ENCODE peak calls at places on chromosomes 3 and 15, in four cellular contexts. I is HCT116, M is K562, F is H1. O is an unnamed sample.

GRCh38 chr15:74200394-74200793 is 2.2 kb downstream of the STRA6 start:
- DNase-seq in I (peak; percentile 43), M (no peak), F (no peak), O (no peak)

GRCh38 chr3:123155471-123156011 is 46.2 kb upstream of the SEC22A start:
- DNase-seq in I (no peak), M (no peak), F (no peak), O (no peak)

GRCh38 chr3:171138027-171138426 is 111.5 kb upstream of the SLC2A2 start:
- DNase-seq in I (no peak), M (no peak), F (no peak), O (no peak)

GRCh38 chr3:88141458-88142083 is 8.2 kb upstream of the C3orf38 start:
- DNase-seq in I (no peak), M (no peak), F (no peak), O (no peak)

GRCh38 chr3:40951636-40952035 is 247.7 kb upstream of the CTNNB1 start:
- DNase-seq in I (no peak), M (no peak), F (no peak), O (no peak)

GRCh38 chr15:60004846-60005351 is 788 bp downstream of the FOXB1 start:
- DNase-seq in I (no peak), M (no peak), F (no peak), O (no peak)

GRCh38 chr3:139286241-139286640 is 57.6 kb upstream of the MRPS22 start:
- DNase-seq in I (no peak), M (no peak), F (no peak), O (no peak)

GRCh38 chr3:128185630-128186447 is 32.6 kb downstream of the EEFSEC start:
- DNase-seq in I (no peak), M (no peak), F (no peak), O (no peak)

GRCh38 chr15:97585408-97585807 is 375.1 kb upstream of the ARRDC4 start:
- DNase-seq in I (no peak), M (no peak), F (no peak), O (no peak)

GRCh38 chr3:166829896-166830295 is 550.2 kb downstream of the ZBBX start:
- DNase-seq in I (no peak), M (no peak), F (no peak), O (peak; percentile 94)

GRCh38 chr3:168620854-168621253 is 525.1 kb upstream of the GOLIM4 start:
- DNase-seq in I (peak; percentile 27), M (no peak), F (peak; percentile 73), O (peak; percentile 41)

GRCh38 chr3:12192173-12192572 is 33.5 kb upstream of the TIMP4 start:
- DNase-seq in I (no peak), M (no peak), F (no peak), O (no peak)

GRCh38 chr3:127420825-127421224 is 133.0 kb upstream of the PRR20G start:
- DNase-seq in I (no peak), M (no peak), F (peak; percentile 46), O (no peak)

GRCh38 chr3:185188816-185189215 is 36.0 kb upstream of the C3orf70 start:
- DNase-seq in I (no peak), M (no peak), F (no peak), O (no peak)

GRCh38 chr15:79938143-79938542 is 32.9 kb downstream of the BCL2A1 start:
- DNase-seq in I (no peak), M (no peak), F (no peak), O (no peak)

GRCh38 chr15:84988909-84989644 is 7.4 kb downstream of the PDE8A start:
- DNase-seq in I (no peak), M (no peak), F (peak; percentile 23), O (no peak)

GRCh38 chr15:46416544-46416943 is 781.7 kb downstream of the SQOR start:
- DNase-seq in I (no peak), M (no peak), F (no peak), O (no peak)

GRCh38 chr15:43974852-43975251 is 148.1 kb downstream of the WDR76 start:
- DNase-seq in I (no peak), M (no peak), F (no peak), O (peak; percentile 57)

GRCh38 chr3:111156506-111156905 is 84.9 kb downstream of the NECTIN3 start:
- DNase-seq in I (no peak), M (no peak), F (no peak), O (no peak)

GRCh38 chr15:65824941-65825544 is 33.0 kb upstream of the DENND4A start:
- DNase-seq in I (no peak), M (no peak), F (no peak), O (no peak)

GRCh38 chr3:37652405-37652804 is 209.3 kb upstream of the CTDSPL start:
- DNase-seq in I (no peak), M (no peak), F (no peak), O (no peak)

GRCh38 chr3:127228866-127229265 is 35.9 kb downstream of the PRR23E start:
- DNase-seq in I (no peak), M (no peak), F (no peak), O (no peak)

GRCh38 chr3:126678691-126679317 is 23.9 kb upstream of the TXNRD3 start:
- DNase-seq in I (no peak), M (no peak), F (no peak), O (no peak)

GRCh38 chr3:187922704-187923393 is 177.6 kb upstream of the BCL6 start:
- DNase-seq in I (no peak), M (no peak), F (no peak), O (no peak)

GRCh38 chr3:12833226-12834161 is 7.9 kb downstream of the RPL32 start:
- DNase-seq in I (no peak), M (no peak), F (no peak), O (no peak)

GRCh38 chr3:172256101-172256687 is 192.1 kb downstream of the GHSR start:
- DNase-seq in I (no peak), M (no peak), F (no peak), O (peak; percentile 37)

GRCh38 chr3:64176461-64176996 is 48.7 kb downstream of the PRICKLE2 start:
- DNase-seq in I (no peak), M (no peak), F (no peak), O (no peak)

GRCh38 chr15:88232771-88233170 is 23.8 kb downstream of the NTRK3 start:
- DNase-seq in I (no peak), M (no peak), F (no peak), O (no peak)

GRCh38 chr15:66815322-66815721 is 113.3 kb downstream of the SMAD6 start:
- DNase-seq in I (no peak), M (no peak), F (no peak), O (no peak)

GRCh38 chr3:58074126-58074715 is 66.0 kb downstream of the FLNB start:
- DNase-seq in I (no peak), M (no peak), F (no peak), O (no peak)

GRCh38 chr15:58438956-58439355 is 7.2 kb downstream of the LIPC start:
- DNase-seq in I (peak; percentile 60), M (peak; percentile 52), F (no peak), O (peak; percentile 77)

GRCh38 chr3:104588442-104588841 is 778.3 kb upstream of the ALCAM start:
- DNase-seq in I (no peak), M (no peak), F (no peak), O (no peak)

GRCh38 chr3:168847293-168847883 is 751.7 kb upstream of the GOLIM4 start:
- DNase-seq in I (no peak), M (peak; percentile 4), F (no peak), O (no peak)

GRCh38 chr3:191809326-191809949 is 348.5 kb downstream of the PYDC2 start:
- DNase-seq in I (no peak), M (no peak), F (peak; percentile 50), O (peak; percentile 43)

GRCh38 chr15:67463488-67463887 is 57.4 kb upstream of the C15orf61 start:
- DNase-seq in I (no peak), M (no peak), F (no peak), O (peak; percentile 18)

GRCh38 chr3:155382396-155383042 is 89.0 kb upstream of the STRIT1 start:
- DNase-seq in I (peak; percentile 63), M (peak; percentile 72), F (peak; percentile 87), O (peak; percentile 53)

GRCh38 chr3:140768921-140769320 is 91.1 kb downstream of the TRIM42 start:
- DNase-seq in I (no peak), M (no peak), F (no peak), O (no peak)

GRCh38 chr15:83658406-83658805 is 4.5 kb downstream of the ADAMTSL3 start:
- DNase-seq in I (no peak), M (no peak), F (no peak), O (no peak)

GRCh38 chr15:77966540-77967290 is 110.8 kb downstream of the TBC1D2B start:
- DNase-seq in I (peak; percentile 38), M (peak; percentile 49), F (peak; percentile 69), O (peak; percentile 32)

GRCh38 chr3:14001136-14001535 is 121.3 kb upstream of the WNT7A start:
- DNase-seq in I (no peak), M (no peak), F (no peak), O (no peak)
- H3K27ac ChIP-seq in I (no peak overlapping the region), M (no peak overlapping the region), F (no peak overlapping the region), O (no peak overlapping the region)

GRCh38 chr15:73183071-73183470 is 130.8 kb downstream of the NEO1 start:
- DNase-seq in I (no peak), M (no peak), F (no peak), O (no peak)
- TF ChIP-seq FOSL1 in I (no peak), M (no peak), F (no peak), O (no peak)

GRCh38 chr15:63233667-63234419 is 43.6 kb upstream of the APH1B start:
- DNase-seq in I (no peak), M (no peak), F (no peak), O (peak; percentile 33)

GRCh38 chr15:63231206-63231605 is 41.8 kb downstream of the RAB8B start:
- DNase-seq in I (no peak), M (no peak), F (no peak), O (no peak)

GRCh38 chr15:63231717-63232116 is 42.3 kb downstream of the RAB8B start:
- DNase-seq in I (no peak), M (no peak), F (no peak), O (no peak)

GRCh38 chr15:63232943-63233342 is 43.5 kb downstream of the RAB8B start:
- DNase-seq in I (no peak), M (no peak), F (no peak), O (no peak)

GRCh38 chr15:63232400-63232799 is 43.0 kb downstream of the RAB8B start:
- DNase-seq in I (no peak), M (no peak), F (no peak), O (no peak)
- H3K27ac ChIP-seq in I (no peak overlapping the region), M (no peak overlapping the region), F (no peak overlapping the region), O (no peak overlapping the region)

GRCh38 chr3:149411583-149411982 is 34.1 kb upstream of the TM4SF1 start:
- DNase-seq in I (no peak), M (no peak), F (no peak), O (no peak)

GRCh38 chr3:149406244-149406752 is 28.8 kb upstream of the TM4SF1 start:
- DNase-seq in I (no peak), M (no peak), F (no peak), O (no peak)

GRCh38 chr3:149409351-149409750 is 31.9 kb upstream of the TM4SF1 start:
- DNase-seq in I (no peak), M (no peak), F (no peak), O (no peak)

GRCh38 chr3:149403443-149403842 is 26.0 kb upstream of the TM4SF1 start:
- DNase-seq in I (no peak), M (no peak), F (no peak), O (no peak)

DNA sequence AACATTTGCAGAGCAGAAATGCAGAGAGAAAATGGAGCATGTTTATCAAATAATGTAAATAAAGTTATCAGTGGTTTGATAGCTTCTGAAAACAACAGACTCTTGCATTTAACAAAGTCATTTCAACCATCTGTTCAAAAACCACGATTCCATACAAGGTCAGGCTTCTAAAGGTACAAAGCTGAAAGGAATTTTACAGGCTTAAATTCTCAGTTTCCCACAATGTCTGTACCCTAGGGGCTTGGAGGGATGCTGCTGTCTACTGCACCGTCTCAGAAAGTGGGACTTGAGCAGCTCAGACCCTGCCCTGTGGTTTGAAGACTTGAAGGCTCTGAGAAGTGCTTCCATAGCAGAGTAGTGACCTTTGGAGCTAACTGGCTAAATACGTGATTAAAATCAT is 30.4 kb upstream of the TM4SF1 start:
- DNase-seq in I (no peak), M (no peak), F (no peak), O (peak; percentile 39)
- TF ChIP-seq FOSL1 in I (no peak), M (no peak), F (no peak), O (no peak)